ENCODE peak calls at places on chromosomes 12 and 14, in nine cellular contexts. One of them, this sample, is unnamed.

GRCh38 chr12:24447678-24448077 is 498.2 kb upstream of the SOX5 start:
- DNase-seq in NCI-H1417: no peak
- DNase-seq in glutamatergic neuron: no peak
- DNase-seq in HS-27A: no peak
- DNase-seq in HFFc6: no peak
- DNase-seq in fibroblast of gingiva: no peak
- DNase-seq in brain microvascular endothelial cell: no peak
- DNase-seq in bronchial epithelial cell: no peak
- DNase-seq in Right ventricle myocardium inferior: no peak
- DNase-seq in this sample: no peak

GRCh38 chr14:56742391-56742790 is 67.9 kb downstream of the OTX2 start:
- DNase-seq in NCI-H1417: no peak
- DNase-seq in glutamatergic neuron: no peak
- DNase-seq in HS-27A: no peak
- DNase-seq in HFFc6: no peak
- DNase-seq in fibroblast of gingiva: no peak
- DNase-seq in brain microvascular endothelial cell: no peak
- DNase-seq in bronchial epithelial cell: no peak
- DNase-seq in Right ventricle myocardium inferior: no peak
- DNase-seq in this sample: no peak

GRCh38 chr14:59314953-59315599 is 126.6 kb downstream of the DAAM1 start:
- DNase-seq in NCI-H1417: no peak
- DNase-seq in glutamatergic neuron: no peak
- DNase-seq in HS-27A: no peak
- DNase-seq in HFFc6: no peak
- DNase-seq in fibroblast of gingiva: no peak
- DNase-seq in brain microvascular endothelial cell: no peak
- DNase-seq in bronchial epithelial cell: no peak
- DNase-seq in Right ventricle myocardium inferior: no peak
- DNase-seq in this sample: no peak

GRCh38 chr14:27642251-27642866 is 1044.5 kb upstream of the NOVA1 start:
- DNase-seq in NCI-H1417: no peak
- DNase-seq in glutamatergic neuron: no peak
- DNase-seq in HS-27A: no peak
- DNase-seq in HFFc6: no peak
- DNase-seq in fibroblast of gingiva: no peak
- DNase-seq in brain microvascular endothelial cell: no peak
- DNase-seq in bronchial epithelial cell: no peak
- DNase-seq in Right ventricle myocardium inferior: no peak
- DNase-seq in this sample: no peak

GRCh38 chr14:34425095-34425851 is 36.8 kb downstream of the SPTSSA start:
- DNase-seq in NCI-H1417: no peak
- DNase-seq in glutamatergic neuron: no peak
- DNase-seq in HS-27A: no peak
- DNase-seq in HFFc6: no peak
- DNase-seq in fibroblast of gingiva: no peak
- DNase-seq in brain microvascular endothelial cell: no peak
- DNase-seq in bronchial epithelial cell: peak
- DNase-seq in Right ventricle myocardium inferior: no peak
- DNase-seq in this sample: no peak

GRCh38 chr14:104885031-104885972 is 20.2 kb downstream of the CEP170B start:
- DNase-seq in NCI-H1417: no peak
- DNase-seq in glutamatergic neuron: no peak
- DNase-seq in HS-27A: no peak
- DNase-seq in HFFc6: no peak
- DNase-seq in fibroblast of gingiva: no peak
- DNase-seq in brain microvascular endothelial cell: no peak
- DNase-seq in bronchial epithelial cell: no peak
- DNase-seq in Right ventricle myocardium inferior: peak
- DNase-seq in this sample: no peak

GRCh38 chr14:102573591-102574046 is 18.8 kb upstream of the RCOR1 start:
- DNase-seq in NCI-H1417: peak
- DNase-seq in glutamatergic neuron: no peak
- DNase-seq in HS-27A: no peak
- DNase-seq in HFFc6: no peak
- DNase-seq in fibroblast of gingiva: no peak
- DNase-seq in brain microvascular endothelial cell: no peak
- DNase-seq in bronchial epithelial cell: no peak
- DNase-seq in Right ventricle myocardium inferior: no peak
- DNase-seq in this sample: no peak

GRCh38 chr12:121580959-121581680 is at the start of gene KDM2B:
- DNase-seq in NCI-H1417: peak
- DNase-seq in glutamatergic neuron: no peak
- DNase-seq in HS-27A: no peak
- DNase-seq in HFFc6: peak
- DNase-seq in fibroblast of gingiva: peak
- DNase-seq in brain microvascular endothelial cell: peak
- DNase-seq in bronchial epithelial cell: no peak
- DNase-seq in Right ventricle myocardium inferior: no peak
- DNase-seq in this sample: no peak

GRCh38 chr12:88865537-88865936 is 285.3 kb upstream of the KITLG start:
- DNase-seq in NCI-H1417: no peak
- DNase-seq in glutamatergic neuron: no peak
- DNase-seq in HS-27A: no peak
- DNase-seq in HFFc6: no peak
- DNase-seq in fibroblast of gingiva: no peak
- DNase-seq in brain microvascular endothelial cell: no peak
- DNase-seq in bronchial epithelial cell: peak
- DNase-seq in Right ventricle myocardium inferior: no peak
- DNase-seq in this sample: peak

GRCh38 chr12:112868459-112869041 is 38.2 kb upstream of the OAS1 start:
- DNase-seq in NCI-H1417: no peak
- DNase-seq in glutamatergic neuron: no peak
- DNase-seq in HS-27A: no peak
- DNase-seq in HFFc6: no peak
- DNase-seq in fibroblast of gingiva: no peak
- DNase-seq in brain microvascular endothelial cell: no peak
- DNase-seq in bronchial epithelial cell: peak
- DNase-seq in Right ventricle myocardium inferior: no peak
- DNase-seq in this sample: peak

GRCh38 chr12:112852810-112853209 is 54.0 kb upstream of the OAS1 start:
- DNase-seq in NCI-H1417: no peak
- DNase-seq in glutamatergic neuron: no peak
- DNase-seq in HS-27A: no peak
- DNase-seq in HFFc6: no peak
- DNase-seq in fibroblast of gingiva: no peak
- DNase-seq in brain microvascular endothelial cell: no peak
- DNase-seq in bronchial epithelial cell: no peak
- DNase-seq in Right ventricle myocardium inferior: no peak
- DNase-seq in this sample: no peak

GRCh38 chr14:78335531-78335930 is 165.4 kb downstream of the NRXN3 start:
- DNase-seq in NCI-H1417: peak
- DNase-seq in glutamatergic neuron: no peak
- DNase-seq in HS-27A: no peak
- DNase-seq in HFFc6: no peak
- DNase-seq in fibroblast of gingiva: no peak
- DNase-seq in brain microvascular endothelial cell: no peak
- DNase-seq in bronchial epithelial cell: no peak
- DNase-seq in Right ventricle myocardium inferior: no peak
- DNase-seq in this sample: no peak

GRCh38 chr14:58746261-58746660 is 108.5 kb downstream of the DACT1 start:
- DNase-seq in NCI-H1417: no peak
- DNase-seq in glutamatergic neuron: no peak
- DNase-seq in HS-27A: peak
- DNase-seq in HFFc6: peak
- DNase-seq in fibroblast of gingiva: peak
- DNase-seq in brain microvascular endothelial cell: peak
- DNase-seq in bronchial epithelial cell: peak
- DNase-seq in Right ventricle myocardium inferior: no peak
- DNase-seq in this sample: peak

GRCh38 chr12:11862794-11863193 is 207.9 kb upstream of the BCL2L14 start:
- DNase-seq in NCI-H1417: no peak
- DNase-seq in glutamatergic neuron: no peak
- DNase-seq in HS-27A: no peak
- DNase-seq in HFFc6: no peak
- DNase-seq in fibroblast of gingiva: peak
- DNase-seq in brain microvascular endothelial cell: peak
- DNase-seq in bronchial epithelial cell: no peak
- DNase-seq in Right ventricle myocardium inferior: no peak
- DNase-seq in this sample: no peak

GRCh38 chr12:1656894-1657293 is 27.9 kb downstream of the WNT5B start:
- DNase-seq in NCI-H1417: no peak
- DNase-seq in glutamatergic neuron: no peak
- DNase-seq in HS-27A: no peak
- DNase-seq in HFFc6: no peak
- DNase-seq in fibroblast of gingiva: no peak
- DNase-seq in brain microvascular endothelial cell: no peak
- DNase-seq in bronchial epithelial cell: no peak
- DNase-seq in Right ventricle myocardium inferior: no peak
- DNase-seq in this sample: no peak

GRCh38 chr14:59126714-59127436 is 61.6 kb upstream of the DAAM1 start:
- DNase-seq in NCI-H1417: peak
- DNase-seq in glutamatergic neuron: no peak
- DNase-seq in HS-27A: peak
- DNase-seq in HFFc6: peak
- DNase-seq in fibroblast of gingiva: peak
- DNase-seq in brain microvascular endothelial cell: peak
- DNase-seq in bronchial epithelial cell: peak
- DNase-seq in Right ventricle myocardium inferior: no peak
- DNase-seq in this sample: peak

GRCh38 chr12:5232291-5232690 is 188.6 kb downstream of the KCNA5 start:
- DNase-seq in NCI-H1417: peak
- DNase-seq in glutamatergic neuron: no peak
- DNase-seq in HS-27A: no peak
- DNase-seq in HFFc6: no peak
- DNase-seq in fibroblast of gingiva: no peak
- DNase-seq in brain microvascular endothelial cell: no peak
- DNase-seq in bronchial epithelial cell: peak
- DNase-seq in Right ventricle myocardium inferior: no peak
- DNase-seq in this sample: no peak